ENCODE peak calls at places on chromosomes 5 and 9, in ten cellular contexts. O is NCI-H2107; E is stimulated activated CD4-positive, alpha-beta T cell treated with anti-CD3 and anti-CD28 coated beads, Interleukin-4, amount 100 ng/mL, for 4 hours; F is RCC 7860; I is stimulated activated CD8-positive, alpha-beta memory T cell treated with anti-CD3 and anti-CD28 coated beads, Interleukin-4, amount 100 ng/mL, for 24 hours; S is activated naive CD8-positive, alpha-beta T cell treated with anti-CD3 and anti-CD28 coated beads, Interleukin-2, amount 50 U/mL, for 24 hours; H is NCI-H1092; W is NCI-H460; Y is K562; T is T-helper 9 cell. L is an unnamed sample.

GRCh38 chr5:9173281-9174048 is 372.4 kb downstream of the SEMA5A start:
- DNase-seq in O (no peak), E (no peak), F (no peak), I (no peak), S (no peak), H (no peak), W (no peak), Y (no peak), T (no peak), L (no peak)

GRCh38 chr9:70303268-70303667 is 44.5 kb downstream of the SMC5 start:
- DNase-seq in O (no peak), E (no peak), F (no peak), I (no peak), S (no peak), H (no peak), W (no peak), Y (no peak), T (no peak), L (no peak)

GRCh38 chr9:86274821-86275643 is 7.3 kb downstream of the ISCA1 start:
- DNase-seq in O (no peak), E (no peak), F (no peak), I (no peak), S (no peak), H (no peak), W (no peak), Y (no peak), T (no peak), L (no peak)

GRCh38 chr9:137311171-137311970 is 9.3 kb upstream of the NRARP start:
- DNase-seq in O (peak), E (peak), F (no peak), I (no peak), S (no peak), H (no peak), W (peak), Y (peak), T (no peak), L (no peak)

GRCh38 chr9:98906273-98907040 is 37.2 kb upstream of the COL15A1 start:
- DNase-seq in O (no peak), E (no peak), F (no peak), I (no peak), S (no peak), H (no peak), W (no peak), Y (peak), T (no peak), L (no peak)

GRCh38 chr5:59390074-59390659 is 503.4 kb downstream of the PDE4D start:
- DNase-seq in O (no peak), E (no peak), F (no peak), I (no peak), S (peak), H (no peak), W (peak), Y (peak), T (peak), L (no peak)

GRCh38 chr9:124698265-124698664 is 72.8 kb downstream of the NR6A1 start:
- DNase-seq in O (no peak), E (no peak), F (peak), I (no peak), S (no peak), H (no peak), W (no peak), Y (no peak), T (no peak), L (no peak)

GRCh38 chr9:77714077-77714549 is 66.0 kb upstream of the GNA14 start:
- DNase-seq in O (no peak), E (no peak), F (no peak), I (no peak), S (no peak), H (no peak), W (no peak), Y (no peak), T (no peak), L (no peak)

GRCh38 chr5:80466669-80467485 is 21.0 kb upstream of the FAM151B start:
- DNase-seq in O (no peak), E (no peak), F (no peak), I (no peak), S (no peak), H (no peak), W (no peak), Y (no peak), T (no peak), L (no peak)

GRCh38 chr5:176870110-176870591 is 29.0 kb downstream of the HK3 start:
- DNase-seq in O (no peak), E (no peak), F (peak), I (no peak), S (no peak), H (no peak), W (peak), Y (peak), T (no peak), L (no peak)

GRCh38 chr9:92141144-92142129 is 26.2 kb upstream of the SPTLC1 start:
- DNase-seq in O (no peak), E (no peak), F (no peak), I (no peak), S (no peak), H (no peak), W (no peak), Y (peak), T (no peak), L (no peak)

GRCh38 chr9:16410601-16411285 is 459.7 kb downstream of the BNC2 start:
- DNase-seq in O (no peak), E (no peak), F (peak), I (no peak), S (no peak), H (no peak), W (no peak), Y (no peak), T (no peak), L (no peak)

GRCh38 chr9:124033348-124033747 is 21.8 kb downstream of the LHX2 start:
- DNase-seq in O (no peak), E (no peak), F (no peak), I (no peak), S (no peak), H (no peak), W (no peak), Y (no peak), T (no peak), L (no peak)

GRCh38 chr9:14912849-14913248 is 2.6 kb upstream of the FREM1 start:
- DNase-seq in O (no peak), E (no peak), F (no peak), I (no peak), S (no peak), H (no peak), W (no peak), Y (no peak), T (no peak), L (no peak)

GRCh38 chr5:123700624-123701023 is 188.6 kb downstream of the CSNK1G3 start:
- DNase-seq in O (no peak), E (no peak), F (peak), I (no peak), S (no peak), H (no peak), W (no peak), Y (no peak), T (no peak), L (no peak)

GRCh38 chr9:18710089-18710488 is 236.1 kb downstream of the ADAMTSL1 start:
- DNase-seq in O (no peak), E (no peak), F (no peak), I (no peak), S (no peak), H (no peak), W (no peak), Y (no peak), T (no peak), L (no peak)

GRCh38 chr9:33263131-33263935 is 1.2 kb downstream of the BAG1 start:
- DNase-seq in O (no peak), E (peak), F (peak), I (no peak), S (peak), H (no peak), W (no peak), Y (no peak), T (no peak), L (no peak)

GRCh38 chr5:83817591-83817990 is 96.9 kb upstream of the HAPLN1 start:
- DNase-seq in O (no peak), E (no peak), F (no peak), I (no peak), S (no peak), H (no peak), W (no peak), Y (no peak), T (no peak), L (no peak)

GRCh38 chr5:106312360-106312759 is 1358.4 kb downstream of the EFNA5 start:
- DNase-seq in O (no peak), E (no peak), F (peak), I (no peak), S (no peak), H (no peak), W (no peak), Y (no peak), T (no peak), L (no peak)

GRCh38 chr9:21605489-21605931 is 123.4 kb upstream of the IFNE start:
- DNase-seq in O (no peak), E (no peak), F (peak), I (no peak), S (no peak), H (no peak), W (no peak), Y (no peak), T (no peak), L (no peak)

GRCh38 chr5:89083791-89084190 is 200.8 kb upstream of the MEF2C start:
- DNase-seq in O (no peak), E (no peak), F (no peak), I (no peak), S (no peak), H (no peak), W (no peak), Y (no peak), T (no peak), L (no peak)

GRCh38 chr5:151557951-151558350 is 33.2 kb downstream of the FAT2 start:
- DNase-seq in O (no peak), E (no peak), F (no peak), I (no peak), S (no peak), H (no peak), W (no peak), Y (no peak), T (no peak), L (no peak)

GRCh38 chr5:136159457-136159856 is 26.8 kb downstream of the SMAD5 start:
- DNase-seq in O (no peak), E (no peak), F (no peak), I (no peak), S (no peak), H (no peak), W (no peak), Y (no peak), T (no peak), L (no peak)

GRCh38 chr5:75331-76320 is 16.3 kb upstream of the PLEKHG4B start:
- DNase-seq in O (no peak), E (no peak), F (no peak), I (no peak), S (no peak), H (no peak), W (no peak), Y (no peak), T (no peak), L (no peak)

GRCh38 chr9:31390352-31391025 is 994.0 kb upstream of the ACO1 start:
- DNase-seq in O (no peak), E (no peak), F (no peak), I (no peak), S (peak), H (no peak), W (no peak), Y (no peak), T (no peak), L (no peak)

GRCh38 chr9:131584858-131585257 is 39.5 kb downstream of the PRRT1B start:
- DNase-seq in O (no peak), E (no peak), F (no peak), I (no peak), S (peak), H (no peak), W (no peak), Y (no peak), T (no peak), L (no peak)